ENCODE peak calls at places on chromosomes 11 and 22, in five cellular contexts. B is adipocyte, W is neural progenitor cell, L is PC-3, R is mesenchymal stem cell. P is an unnamed sample.

GRCh38 chr22:32473388-32473952 is 1.1 kb upstream of the FBXO7 start:
- DNase-seq in B (peak), W (peak), L (peak), R (peak), P (no peak)

GRCh38 chr11:19800714-19801519 is 88.3 kb downstream of the NAV2 start:
- DNase-seq in B (no peak), W (no peak), L (peak), R (no peak), P (no peak)

GRCh38 chr11:125433454-125434121 is 62.5 kb downstream of the FEZ1 start:
- DNase-seq in B (peak), W (peak), L (peak), R (peak), P (no peak)

GRCh38 chr11:124753207-124753606 is 1.2 kb upstream of the VSIG2 start:
- DNase-seq in B (no peak), W (no peak), L (no peak), R (no peak), P (no peak)

GRCh38 chr22:39147335-39148023 is 5.0 kb downstream of the CBX7 start:
- DNase-seq in B (no peak), W (no peak), L (no peak), R (no peak), P (no peak)

GRCh38 chr11:2314525-2315394 is 12.9 kb downstream of the TSPAN32 start:
- DNase-seq in B (peak), W (no peak), L (no peak), R (peak), P (no peak)

GRCh38 chr11:36403661-36404060 is 106.4 kb downstream of the TRAF6 start:
- DNase-seq in B (no peak), W (no peak), L (no peak), R (peak), P (no peak)

GRCh38 chr22:24059793-24060192 is 48.7 kb downstream of the CABIN1 start:
- DNase-seq in B (no peak), W (no peak), L (no peak), R (no peak), P (no peak)

GRCh38 chr22:43481528-43482309 is 69.9 kb downstream of the MPPED1 start:
- DNase-seq in B (no peak), W (peak), L (no peak), R (no peak), P (no peak)

GRCh38 chr22:48961705-48962104 is 866.0 kb downstream of the BRD1 start:
- DNase-seq in B (no peak), W (no peak), L (no peak), R (no peak), P (no peak)

GRCh38 chr11:121418625-121419114 is 33.4 kb upstream of the SORL1 start:
- DNase-seq in B (no peak), W (no peak), L (no peak), R (no peak), P (no peak)

GRCh38 chr11:65854161-65854592 is 3.8 kb downstream of the CFL1 start:
- DNase-seq in B (no peak), W (peak), L (no peak), R (no peak), P (no peak)

GRCh38 chr11:59473015-59473414 is at the start of gene OR4D10:
- DNase-seq in B (no peak), W (no peak), L (no peak), R (no peak), P (no peak)

GRCh38 chr11:75151346-75152047 is 590 bp downstream of the SLCO2B1 start:
- DNase-seq in B (no peak), W (no peak), L (no peak), R (no peak), P (no peak)

GRCh38 chr11:65555693-65556231 is 2.4 kb downstream of the LTBP3 start:
- DNase-seq in B (peak), W (no peak), L (peak), R (peak), P (no peak)

GRCh38 chr11:77672276-77672675 is 34.7 kb upstream of the CLNS1A start:
- DNase-seq in B (peak), W (no peak), L (peak), R (peak), P (no peak)

GRCh38 chr11:61498767-61499341 is 9.7 kb upstream of the LRRC10B start:
- DNase-seq in B (no peak), W (no peak), L (no peak), R (no peak), P (no peak)

GRCh38 chr11:124277809-124278208 is 21.6 kb downstream of the OR8G5 start:
- DNase-seq in B (no peak), W (peak), L (no peak), R (peak), P (no peak)

GRCh38 chr11:123145220-123145619 is 49.8 kb downstream of the CLMP start:
- DNase-seq in B (peak), W (no peak), L (peak), R (peak), P (no peak)

GRCh38 chr22:38397189-38398097 is 57.6 kb downstream of the KCNJ4 start:
- DNase-seq in B (peak), W (peak), L (peak), R (peak), P (no peak)

GRCh38 chr11:108733479-108734116 is 68.7 kb downstream of the DDX10 start:
- DNase-seq in B (peak), W (no peak), L (peak), R (peak), P (no peak)

GRCh38 chr22:39526736-39527171 is 5.8 kb downstream of the RPS19BP1 start:
- DNase-seq in B (no peak), W (peak), L (no peak), R (peak), P (no peak)

GRCh38 chr11:43567396-43567975 is 113.1 kb upstream of the HSD17B12 start:
- DNase-seq in B (peak), W (peak), L (peak), R (peak), P (no peak)

GRCh38 chr11:252666-253065 is 15.9 kb downstream of the PSMD13 start:
- DNase-seq in B (no peak), W (no peak), L (no peak), R (no peak), P (no peak)

GRCh38 chr22:26066534-26066933 is 102.7 kb upstream of the SEZ6L start:
- DNase-seq in B (no peak), W (peak), L (no peak), R (no peak), P (no peak)

GRCh38 chr22:35215993-35216392 is 41.3 kb upstream of the HMGXB4 start:
- DNase-seq in B (no peak), W (no peak), L (no peak), R (no peak), P (no peak)

GRCh38 chr11:30788849-30789248 is 202.7 kb upstream of the MPPED2 start:
- DNase-seq in B (no peak), W (no peak), L (no peak), R (no peak), P (no peak)

DNA sequence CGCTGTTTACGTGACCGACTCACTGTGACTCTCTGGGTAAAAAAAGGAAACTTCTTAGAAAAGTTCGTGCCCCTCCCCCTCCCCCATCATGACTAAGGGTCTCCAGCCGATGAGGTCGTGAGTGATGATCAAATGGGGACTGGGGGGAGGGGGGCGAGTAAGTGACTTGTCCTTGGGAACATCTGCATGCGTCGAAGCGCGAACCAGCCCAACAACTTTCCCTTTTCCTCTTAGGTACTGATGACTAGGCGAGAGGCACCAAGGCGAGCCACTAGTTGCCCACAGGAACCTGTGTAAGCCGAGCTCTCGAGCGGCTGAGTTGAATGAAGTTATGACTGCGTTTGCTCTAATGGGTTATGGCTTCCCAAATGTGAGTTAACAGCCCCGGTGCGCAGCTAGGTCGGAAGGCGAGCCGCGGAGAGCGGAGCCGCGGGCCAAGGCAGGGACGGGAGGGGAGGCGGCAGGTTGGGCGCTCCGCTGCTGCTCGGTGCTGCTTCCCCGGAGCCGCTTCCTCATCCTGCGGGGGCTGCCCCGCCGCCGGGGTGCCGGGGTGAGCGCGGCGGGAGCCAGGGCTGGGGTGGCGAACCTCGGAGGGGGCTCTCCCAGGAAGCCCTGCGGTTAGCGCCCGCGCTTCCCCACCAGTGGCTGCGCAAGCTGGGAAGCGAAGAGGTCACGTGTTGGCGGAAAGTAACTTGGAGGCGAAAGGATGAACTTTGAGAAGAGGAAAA is 22.0 kb upstream of the BDNF start:
- DNase-seq in B (peak), W (peak), L (no peak), R (peak), P (no peak)
- H3K9ac ChIP-seq in B (no peak), W (no peak), L (no peak), R (peak), P (no peak)

GRCh38 chr11:81039916-81040530 is 1599.2 kb upstream of the TENM4 start:
- DNase-seq in B (no peak), W (no peak), L (no peak), R (no peak), P (no peak)

GRCh38 chr11:81033779-81034550 is 1593.1 kb upstream of the TENM4 start:
- DNase-seq in B (no peak), W (no peak), L (no peak), R (no peak), P (no peak)

DNA sequence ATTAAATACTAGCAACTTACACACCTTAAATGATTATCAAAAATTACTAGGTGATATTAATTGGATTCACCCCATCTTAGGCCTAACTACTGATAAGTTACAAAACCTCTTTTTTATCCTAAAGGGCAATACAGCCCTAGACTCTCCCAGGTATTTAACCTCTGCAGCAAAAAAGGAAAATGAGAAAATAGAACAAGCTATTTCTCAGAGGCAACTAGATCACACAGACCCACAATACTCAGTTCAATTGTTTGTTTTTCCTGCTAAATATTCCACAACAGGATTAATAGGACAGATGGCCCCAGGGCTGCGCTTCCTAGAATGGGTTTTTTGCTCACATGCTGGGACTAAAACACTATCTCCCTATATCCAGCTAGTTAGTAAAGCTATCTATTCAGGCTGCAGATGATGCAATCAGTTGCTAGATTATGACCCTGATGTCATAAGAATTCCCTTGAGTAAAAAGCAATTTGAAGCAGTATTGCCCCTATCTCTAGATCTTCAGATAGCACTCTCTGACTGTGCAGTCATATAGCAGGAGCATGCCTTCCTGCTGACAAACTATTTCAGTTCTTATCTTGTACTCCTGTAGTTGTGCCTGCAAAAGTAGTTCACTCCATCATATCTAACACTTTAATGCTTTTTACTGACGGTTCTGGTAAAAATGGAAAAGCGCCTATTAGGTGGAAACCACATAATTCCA is 1595.5 kb upstream of the TENM4 start:
- DNase-seq in B (no peak), W (no peak), L (no peak), R (peak), P (no peak)
- H3K9ac ChIP-seq in B (no peak), W (no peak), L (no peak), R (no peak), P (no peak)

GRCh38 chr11:10322401-10322800 is 17.5 kb downstream of the ADM start:
- DNase-seq in B (peak), W (no peak), L (no peak), R (no peak), P (no peak)
- H3K9ac ChIP-seq in B (peak), W (no peak), L (no peak), R (peak), P (no peak)

GRCh38 chr22:27573992-27574391 is 227.6 kb downstream of the MN1 start:
- DNase-seq in B (peak), W (no peak), L (no peak), R (peak), P (no peak)
- H3K9ac ChIP-seq in B (no peak), W (no peak), L (no peak), R (no peak), P (no peak)

GRCh38 chr22:36469094-36469710 is 12.2 kb downstream of the TXN2 start:
- DNase-seq in B (no peak), W (no peak), L (no peak), R (no peak), P (no peak)

GRCh38 chr22:36472689-36473088 is 8.8 kb downstream of the TXN2 start:
- DNase-seq in B (no peak), W (no peak), L (no peak), R (no peak), P (no peak)

GRCh38 chr22:36470162-36470993 is 11.1 kb downstream of the TXN2 start:
- DNase-seq in B (peak), W (peak), L (peak), R (peak), P (peak)

GRCh38 chr22:36470994-36471331 is 10.5 kb downstream of the TXN2 start:
- DNase-seq in B (no peak), W (no peak), L (no peak), R (peak), P (no peak)

DNA sequence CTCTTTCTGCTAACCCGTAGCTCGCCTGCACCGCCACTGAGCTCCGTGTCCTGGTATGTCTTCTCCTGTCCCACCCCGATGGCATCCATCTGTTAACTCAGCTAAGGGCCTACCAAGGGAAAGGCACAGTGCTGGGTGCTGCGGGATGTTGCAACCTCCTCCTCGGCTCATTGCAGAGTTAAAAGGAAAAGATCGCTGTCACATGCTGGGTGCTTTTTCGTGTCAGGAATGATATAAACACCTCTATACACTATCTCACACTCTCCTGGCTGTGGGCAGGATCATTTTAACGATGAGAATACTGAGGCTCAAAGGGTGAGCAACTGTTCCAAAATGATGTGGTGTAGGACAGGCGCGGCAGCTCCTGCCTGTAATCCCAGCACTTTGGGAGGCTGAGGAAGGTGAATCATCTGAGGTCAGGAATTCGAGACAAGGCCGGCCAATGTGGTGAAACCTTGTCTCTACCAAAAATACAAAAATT is 10.1 kb downstream of the TXN2 start:
- DNase-seq in B (no peak), W (no peak), L (peak), R (peak), P (no peak)
- H3K9ac ChIP-seq in B (peak), W (no peak), L (no peak), R (peak), P (peak)

GRCh38 chr11:15903246-15903645 is 453.1 kb downstream of the SOX6 start:
- DNase-seq in B (no peak), W (no peak), L (no peak), R (no peak), P (no peak)

GRCh38 chr11:15907806-15908205 is 448.5 kb downstream of the SOX6 start:
- DNase-seq in B (no peak), W (no peak), L (no peak), R (no peak), P (no peak)

GRCh38 chr11:15905815-15906214 is 450.5 kb downstream of the SOX6 start:
- DNase-seq in B (no peak), W (no peak), L (no peak), R (no peak), P (no peak)

GRCh38 chr11:15906481-15907035 is 449.8 kb downstream of the SOX6 start:
- DNase-seq in B (no peak), W (no peak), L (no peak), R (no peak), P (no peak)

DNA sequence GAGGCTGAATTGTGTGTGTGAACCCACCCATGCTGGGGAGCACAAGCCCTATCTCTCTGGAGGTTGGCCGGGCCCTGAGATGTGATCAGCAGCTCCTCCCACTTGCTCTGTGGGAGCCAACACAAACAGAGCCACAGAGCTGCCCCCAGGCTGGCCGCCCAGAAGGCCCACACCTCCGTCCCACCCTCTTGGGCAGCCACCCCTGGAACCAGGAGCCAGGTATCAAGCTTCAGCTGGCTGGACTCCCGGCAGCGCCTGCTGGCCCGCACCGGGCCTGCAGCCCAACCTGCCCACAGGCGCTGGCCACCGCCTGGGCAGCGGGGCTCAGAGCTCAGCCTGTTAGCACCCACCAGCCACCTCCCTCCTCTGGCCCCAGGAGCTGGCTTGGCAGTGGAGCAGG is 451.0 kb downstream of the SOX6 start:
- DNase-seq in B (no peak), W (no peak), L (no peak), R (no peak), P (no peak)
- H3K9ac ChIP-seq in B (no peak), W (no peak), L (no peak), R (no peak), P (no peak)

P was measured in keratinocyte.